ENCODE peak calls at places on chromosomes 12 and 14, in four cellular contexts. One of them, this sample, is unnamed. For H3K4me1, the result is how much of the 10 kb centered on the place peaks cover.

GRCh38 chr12:91973813-91974212 is 171.8 kb downstream of the BTG1 start:
- DNase-seq in right lobe of liver: no peak
- DNase-seq in K562: no peak
- DNase-seq in suprapubic skin: no peak
- DNase-seq in this sample: no peak

GRCh38 chr14:25111061-25111601 is 61.2 kb upstream of the STXBP6 start:
- DNase-seq in right lobe of liver: no peak
- DNase-seq in K562: no peak
- DNase-seq in suprapubic skin: no peak
- DNase-seq in this sample: no peak

GRCh38 chr12:126663304-126664094 is 1598.3 kb downstream of the AACS start:
- DNase-seq in K562: peak
- DNase-seq in suprapubic skin: no peak
- DNase-seq in right lobe of liver: no peak
- DNase-seq in this sample: no peak

GRCh38 chr12:22121224-22121623 is 75.2 kb downstream of the CMAS start:
- DNase-seq in K562: no peak
- DNase-seq in suprapubic skin: no peak
- DNase-seq in right lobe of liver: no peak
- DNase-seq in this sample: no peak

GRCh38 chr14:29016050-29016900 is 249.7 kb downstream of the FOXG1 start:
- DNase-seq in suprapubic skin: no peak
- DNase-seq in K562: peak
- DNase-seq in right lobe of liver: peak
- DNase-seq in this sample: no peak

GRCh38 chr12:41907036-41907435 is 237.6 kb downstream of the GXYLT1 start:
- DNase-seq in suprapubic skin: no peak
- DNase-seq in K562: no peak
- DNase-seq in right lobe of liver: no peak
- DNase-seq in this sample: no peak

GRCh38 chr14:33679461-33680225 is 271.2 kb downstream of the EGLN3 start:
- DNase-seq in suprapubic skin: no peak
- DNase-seq in right lobe of liver: no peak
- DNase-seq in K562: no peak
- DNase-seq in this sample: no peak

GRCh38 chr12:19916982-19917381 is 451.4 kb upstream of the PDE3A start:
- DNase-seq in right lobe of liver: no peak
- DNase-seq in K562: no peak
- DNase-seq in suprapubic skin: no peak
- DNase-seq in this sample: no peak

GRCh38 chr12:22100952-22101748 is 55.1 kb downstream of the CMAS start:
- DNase-seq in suprapubic skin: no peak
- DNase-seq in K562: no peak
- DNase-seq in right lobe of liver: no peak
- DNase-seq in this sample: no peak

GRCh38 chr14:101542391-101542790 is 18.9 kb upstream of the DIO3 start:
- DNase-seq in right lobe of liver: no peak
- DNase-seq in suprapubic skin: no peak
- DNase-seq in K562: no peak
- DNase-seq in this sample: no peak

GRCh38 chr12:124369055-124369900 is 74.4 kb downstream of the RFLNA start:
- DNase-seq in suprapubic skin: peak
- DNase-seq in K562: no peak
- DNase-seq in right lobe of liver: peak
- DNase-seq in this sample: no peak

GRCh38 chr12:125651625-125652024 is 586.4 kb downstream of the AACS start:
- DNase-seq in right lobe of liver: peak
- DNase-seq in suprapubic skin: no peak
- DNase-seq in K562: no peak
- DNase-seq in this sample: no peak

GRCh38 chr12:79782197-79782890 is 91.6 kb upstream of the PAWR start:
- DNase-seq in right lobe of liver: no peak
- DNase-seq in K562: no peak
- DNase-seq in suprapubic skin: no peak
- DNase-seq in this sample: no peak

DNA sequence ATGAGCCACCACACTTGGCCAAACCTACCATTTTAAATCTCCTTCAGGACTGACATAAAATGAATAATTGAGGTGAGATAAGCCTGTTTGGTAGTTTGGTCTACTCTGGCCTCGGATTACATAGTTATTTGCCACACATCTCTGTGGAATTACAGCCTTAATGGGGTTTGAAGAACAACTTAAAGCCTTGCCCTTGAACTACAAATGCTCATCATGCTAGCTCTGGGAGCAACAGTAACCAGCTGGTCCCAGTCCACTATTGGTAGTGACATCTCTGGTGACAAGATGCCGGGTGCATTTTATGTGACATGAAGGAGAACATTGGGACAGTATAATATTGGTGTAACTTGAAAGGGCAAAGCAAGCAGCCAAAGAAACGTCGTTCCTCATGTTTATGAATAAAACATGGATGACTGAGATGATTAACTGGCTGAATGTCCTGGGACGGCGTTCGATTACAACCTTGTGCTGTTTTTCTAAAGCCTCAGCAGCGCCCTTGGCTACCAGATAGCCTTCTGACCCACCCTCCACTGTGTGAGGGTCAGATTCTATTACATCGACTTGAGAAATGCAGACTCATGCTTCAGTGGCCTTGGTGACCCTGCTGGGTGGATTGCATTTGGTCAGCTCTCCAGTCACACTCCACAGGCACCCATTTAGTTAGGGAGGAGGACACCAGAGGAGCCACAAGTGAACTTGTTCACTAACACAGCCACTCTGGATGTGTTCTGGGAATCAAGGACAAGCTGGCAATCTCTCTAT is 41.5 kb downstream of the BEST3 start:
- DNase-seq in K562: peak
- DNase-seq in right lobe of liver: no peak
- DNase-seq in suprapubic skin: no peak
- DNase-seq in this sample: no peak
- H3K4me1 ChIP-seq in K562: under half
- H3K4me1 ChIP-seq in right lobe of liver: under half
- H3K4me1 ChIP-seq in suprapubic skin: under half
- H3K4me1 ChIP-seq in this sample: under half

GRCh38 chr14:53549956-53550355 is 396.8 kb upstream of the DDHD1 start:
- DNase-seq in K562: no peak
- DNase-seq in right lobe of liver: no peak
- DNase-seq in suprapubic skin: no peak
- DNase-seq in this sample: no peak
- TF ChIP-seq POLR2A in K562: no peak
- TF ChIP-seq POLR2A in right lobe of liver: no peak
- TF ChIP-seq POLR2A in suprapubic skin: no peak
- TF ChIP-seq POLR2A in this sample: no peak

DNA sequence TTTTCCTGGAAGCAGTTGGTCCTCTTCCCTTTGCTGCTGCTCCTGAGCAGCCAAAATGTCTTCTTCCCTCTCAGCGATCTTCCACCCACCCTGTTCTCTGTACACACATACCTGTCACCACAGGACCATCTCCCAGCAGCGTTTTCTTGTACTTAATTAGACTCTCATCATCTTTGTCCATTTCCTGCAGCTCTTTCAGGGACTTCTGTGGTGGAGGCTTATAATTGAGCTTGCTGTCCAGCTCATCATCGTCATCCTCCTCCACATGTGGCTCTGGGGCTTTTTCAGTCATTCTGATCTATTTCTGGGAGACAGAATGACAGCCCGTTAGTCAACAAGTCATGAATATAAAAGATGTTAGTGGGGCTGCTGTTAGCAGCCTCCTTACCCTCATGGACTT is 11.0 kb downstream of the ARHGDIB start:
- DNase-seq in suprapubic skin: no peak
- DNase-seq in K562: no peak
- DNase-seq in right lobe of liver: no peak
- DNase-seq in this sample: no peak
- H3K4me1 ChIP-seq in suprapubic skin: half or more
- H3K4me1 ChIP-seq in K562: under half
- H3K4me1 ChIP-seq in right lobe of liver: under half
- H3K4me1 ChIP-seq in this sample: half or more

DNA sequence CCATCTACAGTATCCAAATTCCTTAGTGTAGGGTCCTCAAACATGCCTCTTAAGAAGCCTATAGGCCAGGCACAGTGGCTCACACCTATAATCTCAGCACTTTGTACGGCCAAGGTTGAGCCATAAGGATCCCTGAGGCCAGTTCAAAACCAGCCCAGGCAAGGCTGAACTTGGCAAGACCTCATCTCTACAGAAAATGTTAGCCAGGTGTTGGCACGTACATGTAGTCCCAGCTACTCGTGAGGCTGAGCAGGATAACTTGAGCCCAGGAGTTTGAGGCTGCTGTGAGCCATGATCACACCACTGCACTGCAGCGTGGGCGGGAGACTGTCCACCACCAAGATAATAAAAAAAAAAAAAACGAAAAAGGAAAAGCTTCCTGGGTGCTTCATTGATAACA is 6.8 kb downstream of the CCDC59 start:
- DNase-seq in K562: no peak
- DNase-seq in right lobe of liver: no peak
- DNase-seq in suprapubic skin: no peak
- DNase-seq in this sample: no peak
- TF ChIP-seq POLR2A in K562: peak
- TF ChIP-seq POLR2A in right lobe of liver: no peak
- TF ChIP-seq POLR2A in suprapubic skin: no peak
- TF ChIP-seq POLR2A in this sample: no peak

GRCh38 chr14:88541324-88541723 is 13.5 kb downstream of the PTPN21 start:
- DNase-seq in K562: no peak
- DNase-seq in right lobe of liver: no peak
- DNase-seq in suprapubic skin: no peak
- DNase-seq in this sample: no peak
- H3K4me1 ChIP-seq in K562: under half
- H3K4me1 ChIP-seq in right lobe of liver: under half
- H3K4me1 ChIP-seq in suprapubic skin: under half
- H3K4me1 ChIP-seq in this sample: under half

GRCh38 chr12:6962285-6963015 is 8.0 kb downstream of the PHB2 start:
- DNase-seq in right lobe of liver: peak
- DNase-seq in suprapubic skin: no peak
- DNase-seq in K562: peak
- DNase-seq in this sample: no peak
- TF ChIP-seq POLR2A in right lobe of liver: no peak
- TF ChIP-seq POLR2A in suprapubic skin: no peak
- TF ChIP-seq POLR2A in K562: no peak
- TF ChIP-seq POLR2A in this sample: no peak

GRCh38 chr14:52061890-52062289 is 7.0 kb downstream of the NID2 start:
- DNase-seq in right lobe of liver: no peak
- DNase-seq in suprapubic skin: no peak
- DNase-seq in K562: no peak
- DNase-seq in this sample: no peak
- H3K4me1 ChIP-seq in right lobe of liver: under half
- H3K4me1 ChIP-seq in suprapubic skin: under half
- H3K4me1 ChIP-seq in K562: under half
- H3K4me1 ChIP-seq in this sample: half or more

This sample was measured in esophagus muscularis mucosa.